ENCODE peak calls at places on chromosome 1, in six cellular contexts. E, N, K, S, Q and I are unnamed samples.

GRCh38 chr1:78411707-78412106 is 79.1 kb upstream of the PTGFR start:
- DNase-seq in E (no peak), N (no peak), Q (no peak), S (no peak), K (no peak), I (no peak)

GRCh38 chr1:9724706-9725476 is 73.4 kb downstream of the PIK3CD start:
- DNase-seq in E (peak), N (no peak), Q (peak), S (peak), K (peak), I (peak)

GRCh38 chr1:207779008-207779407 is 27.2 kb downstream of the CD46 start:
- DNase-seq in N (no peak), K (no peak), E (no peak), S (no peak), Q (no peak), I (no peak)

GRCh38 chr1:245797592-245798366 is 643.0 kb downstream of the KIF26B start:
- DNase-seq in N (no peak), K (no peak), Q (peak), S (no peak), E (no peak), I (no peak)

GRCh38 chr1:24317081-24317480 is 2.1 kb upstream of the GRHL3 start:
- DNase-seq in S (no peak), E (no peak), Q (no peak), N (no peak), K (no peak), I (no peak)

GRCh38 chr1:77951328-77951727 is 27.5 kb downstream of the FUBP1 start:
- DNase-seq in Q (no peak), N (no peak), K (no peak), S (no peak), E (no peak), I (no peak)

GRCh38 chr1:206924549-206925115 is 2.9 kb upstream of the FCMR start:
- DNase-seq in N (no peak), Q (no peak), E (no peak), K (no peak), S (no peak), I (no peak)

GRCh38 chr1:78831731-78832360 is 174.7 kb downstream of the ADGRL4 start:
- DNase-seq in Q (peak), N (peak), E (no peak), S (no peak), K (no peak), I (no peak)

GRCh38 chr1:99969729-99970591 is at the start of gene SLC35A3:
- DNase-seq in S (peak), E (peak), K (peak), Q (peak), N (peak), I (peak)

GRCh38 chr1:66495490-66495889 is 38.5 kb upstream of the SGIP1 start:
- DNase-seq in K (no peak), S (no peak), E (no peak), Q (no peak), N (no peak), I (no peak)

GRCh38 chr1:65703853-65704252 is 88.8 kb upstream of the PDE4B start:
- DNase-seq in Q (no peak), S (no peak), K (no peak), E (no peak), N (no peak), I (no peak)

GRCh38 chr1:5913078-5913845 is 79.0 kb downstream of the NPHP4 start:
- DNase-seq in Q (no peak), E (no peak), S (no peak), K (no peak), N (no peak), I (no peak)